ENCODE peak calls at places on chromosomes 11 and 22, in seven cellular contexts. One of them, this sample, is unnamed.

GRCh38 chr11:121464352-121464946 is 11.7 kb upstream of the SORL1-AS1 start:
- DNase-seq in mesenchymal stem cell: peak; percentile 85
- DNase-seq in IMR-90: peak; percentile 94
- DNase-seq in H9: peak; percentile 56
- DNase-seq in H1: no peak
- DNase-seq in mesendoderm: peak; percentile 86
- DNase-seq in trophoblast cell: peak; percentile 82
- DNase-seq in this sample: no peak

GRCh38 chr22:41776381-41776780 is 24.1 kb upstream of the CCDC134 start:
- DNase-seq in mesenchymal stem cell: no peak
- DNase-seq in IMR-90: no peak
- DNase-seq in H9: no peak
- DNase-seq in H1: no peak
- DNase-seq in mesendoderm: no peak
- DNase-seq in trophoblast cell: no peak
- DNase-seq in this sample: no peak

GRCh38 chr11:62108017-62108750 is 15.6 kb upstream of the INCENP start:
- DNase-seq in mesenchymal stem cell: peak; percentile 71
- DNase-seq in IMR-90: peak; percentile 74
- DNase-seq in H9: peak; percentile 53
- DNase-seq in H1: peak; percentile 19
- DNase-seq in mesendoderm: peak; percentile 75
- DNase-seq in trophoblast cell: peak; percentile 58
- DNase-seq in this sample: peak; percentile 61

GRCh38 chr11:66728760-66729385 is at the start of gene SPTBN2:
- DNase-seq in mesenchymal stem cell: peak; percentile 29
- DNase-seq in IMR-90: no peak
- DNase-seq in H9: peak; percentile 61
- DNase-seq in H1: no peak
- DNase-seq in mesendoderm: peak; percentile 65
- DNase-seq in trophoblast cell: no peak
- DNase-seq in this sample: no peak

GRCh38 chr11:125069796-125070195 is 6.7 kb downstream of the SLC37A2 start:
- DNase-seq in mesenchymal stem cell: no peak
- DNase-seq in IMR-90: peak; percentile 18
- DNase-seq in H9: peak; percentile 24
- DNase-seq in H1: no peak
- DNase-seq in mesendoderm: no peak
- DNase-seq in trophoblast cell: no peak
- DNase-seq in this sample: no peak

GRCh38 chr22:27206001-27206746 is 548.8 kb downstream of the MIAT start:
- DNase-seq in mesenchymal stem cell: no peak
- DNase-seq in IMR-90: peak; percentile 73
- DNase-seq in H9: no peak
- DNase-seq in H1: no peak
- DNase-seq in mesendoderm: no peak
- DNase-seq in trophoblast cell: no peak
- DNase-seq in this sample: no peak

GRCh38 chr11:116073854-116074837 is 569.9 kb upstream of the CADM1 start:
- DNase-seq in mesenchymal stem cell: peak; percentile 36
- DNase-seq in IMR-90: no peak
- DNase-seq in H9: no peak
- DNase-seq in H1: no peak
- DNase-seq in mesendoderm: peak; percentile 87
- DNase-seq in trophoblast cell: no peak
- DNase-seq in this sample: peak; percentile 76

GRCh38 chr22:46761539-46762237 is 762 bp upstream of the TBC1D22A start:
- DNase-seq in mesenchymal stem cell: no peak
- DNase-seq in IMR-90: peak; percentile 9
- DNase-seq in H9: no peak
- DNase-seq in H1: no peak
- DNase-seq in mesendoderm: peak; percentile 44
- DNase-seq in trophoblast cell: no peak
- DNase-seq in this sample: peak; percentile 23

GRCh38 chr11:112554586-112554985 is 293.9 kb upstream of the PLET1 start:
- DNase-seq in mesenchymal stem cell: no peak
- DNase-seq in IMR-90: no peak
- DNase-seq in H9: no peak
- DNase-seq in H1: no peak
- DNase-seq in mesendoderm: no peak
- DNase-seq in trophoblast cell: no peak
- DNase-seq in this sample: no peak

GRCh38 chr11:79249341-79249993 is 191.4 kb downstream of the TENM4 start:
- DNase-seq in mesenchymal stem cell: peak; percentile 34
- DNase-seq in IMR-90: peak; percentile 75
- DNase-seq in H9: no peak
- DNase-seq in H1: no peak
- DNase-seq in mesendoderm: no peak
- DNase-seq in trophoblast cell: peak; percentile 73
- DNase-seq in this sample: no peak

GRCh38 chr11:96339704-96340554 is 3.1 kb downstream of the MAML2 start:
- DNase-seq in mesenchymal stem cell: peak; percentile 27
- DNase-seq in IMR-90: peak; percentile 59
- DNase-seq in H9: no peak
- DNase-seq in H1: no peak
- DNase-seq in mesendoderm: no peak
- DNase-seq in trophoblast cell: no peak
- DNase-seq in this sample: no peak

GRCh38 chr11:15493066-15493465 is 378.3 kb downstream of the INSC start:
- DNase-seq in mesenchymal stem cell: peak; percentile 75
- DNase-seq in IMR-90: peak; percentile 2
- DNase-seq in H9: no peak
- DNase-seq in H1: no peak
- DNase-seq in mesendoderm: peak; percentile 53
- DNase-seq in trophoblast cell: no peak
- DNase-seq in this sample: no peak

GRCh38 chr11:18526130-18526520 is 617 bp downstream of the TSG101 start:
- DNase-seq in mesenchymal stem cell: no peak
- DNase-seq in IMR-90: no peak
- DNase-seq in H9: no peak
- DNase-seq in H1: no peak
- DNase-seq in mesendoderm: no peak
- DNase-seq in trophoblast cell: peak; percentile 70
- DNase-seq in this sample: no peak

GRCh38 chr22:50530857-50531545 is 1.2 kb upstream of the TYMP start:
- DNase-seq in mesenchymal stem cell: peak; percentile 91
- DNase-seq in IMR-90: peak; percentile 63
- DNase-seq in H9: peak; percentile 84
- DNase-seq in H1: no peak
- DNase-seq in mesendoderm: peak; percentile 87
- DNase-seq in trophoblast cell: peak; percentile 93
- DNase-seq in this sample: no peak

GRCh38 chr22:49598338-49598737 is 229.3 kb downstream of the BRD1 start:
- DNase-seq in mesenchymal stem cell: no peak
- DNase-seq in IMR-90: no peak
- DNase-seq in H9: no peak
- DNase-seq in H1: no peak
- DNase-seq in mesendoderm: no peak
- DNase-seq in trophoblast cell: no peak
- DNase-seq in this sample: no peak

GRCh38 chr11:110797453-110797852 is 85.2 kb upstream of the ARHGAP20 start:
- DNase-seq in mesenchymal stem cell: no peak
- DNase-seq in IMR-90: peak; percentile 46
- DNase-seq in H9: no peak
- DNase-seq in H1: no peak
- DNase-seq in mesendoderm: no peak
- DNase-seq in trophoblast cell: no peak
- DNase-seq in this sample: no peak

GRCh38 chr22:47012589-47013365 is 250.3 kb downstream of the TBC1D22A start:
- DNase-seq in mesenchymal stem cell: peak; percentile 61
- DNase-seq in IMR-90: peak; percentile 77
- DNase-seq in H9: no peak
- DNase-seq in H1: no peak
- DNase-seq in mesendoderm: peak; percentile 34
- DNase-seq in trophoblast cell: no peak
- DNase-seq in this sample: no peak

GRCh38 chr11:116215471-116216113 is 557.2 kb downstream of the BUD13 start:
- DNase-seq in mesenchymal stem cell: no peak
- DNase-seq in IMR-90: no peak
- DNase-seq in H9: peak; percentile 71
- DNase-seq in H1: no peak
- DNase-seq in mesendoderm: peak; percentile 81
- DNase-seq in trophoblast cell: no peak
- DNase-seq in this sample: no peak

GRCh38 chr11:40118780-40119179 is 1340.7 kb downstream of the LRRC4C start:
- DNase-seq in mesenchymal stem cell: no peak
- DNase-seq in IMR-90: no peak
- DNase-seq in H9: no peak
- DNase-seq in H1: no peak
- DNase-seq in mesendoderm: no peak
- DNase-seq in trophoblast cell: no peak
- DNase-seq in this sample: no peak

GRCh38 chr11:67484847-67485311 is 2.1 kb downstream of the AIP start:
- DNase-seq in mesenchymal stem cell: no peak
- DNase-seq in IMR-90: no peak
- DNase-seq in H9: no peak
- DNase-seq in H1: no peak
- DNase-seq in mesendoderm: no peak
- DNase-seq in trophoblast cell: no peak
- DNase-seq in this sample: no peak

GRCh38 chr22:25062378-25063095 is 110.0 kb downstream of the KIAA1671 start:
- DNase-seq in mesenchymal stem cell: peak; percentile 18
- DNase-seq in IMR-90: no peak
- DNase-seq in H9: no peak
- DNase-seq in H1: no peak
- DNase-seq in mesendoderm: no peak
- DNase-seq in trophoblast cell: no peak
- DNase-seq in this sample: no peak

GRCh38 chr11:83070044-83070877 is 1.4 kb downstream of the RAB30 start:
- DNase-seq in mesenchymal stem cell: peak; percentile 57
- DNase-seq in IMR-90: peak; percentile 60
- DNase-seq in H9: peak; percentile 40
- DNase-seq in H1: no peak
- DNase-seq in mesendoderm: peak; percentile 85
- DNase-seq in trophoblast cell: peak; percentile 36
- DNase-seq in this sample: peak; percentile 26

GRCh38 chr11:120903686-120904085 is 120.2 kb upstream of the TBCEL start:
- DNase-seq in mesenchymal stem cell: no peak
- DNase-seq in IMR-90: no peak
- DNase-seq in H9: no peak
- DNase-seq in H1: no peak
- DNase-seq in mesendoderm: no peak
- DNase-seq in trophoblast cell: no peak
- DNase-seq in this sample: no peak

GRCh38 chr11:88405853-88406252 is 68.3 kb upstream of the CTSC start:
- DNase-seq in mesenchymal stem cell: no peak
- DNase-seq in IMR-90: no peak
- DNase-seq in H9: no peak
- DNase-seq in H1: no peak
- DNase-seq in mesendoderm: no peak
- DNase-seq in trophoblast cell: no peak
- DNase-seq in this sample: no peak

GRCh38 chr11:88404932-88405710 is 67.6 kb upstream of the CTSC start:
- DNase-seq in mesenchymal stem cell: peak; percentile 52
- DNase-seq in IMR-90: no peak
- DNase-seq in H9: no peak
- DNase-seq in H1: no peak
- DNase-seq in mesendoderm: no peak
- DNase-seq in trophoblast cell: no peak
- DNase-seq in this sample: no peak

GRCh38 chr11:88410056-88410455 is 72.5 kb upstream of the CTSC start:
- DNase-seq in mesenchymal stem cell: no peak
- DNase-seq in IMR-90: no peak
- DNase-seq in H9: no peak
- DNase-seq in H1: no peak
- DNase-seq in mesendoderm: no peak
- DNase-seq in trophoblast cell: no peak
- DNase-seq in this sample: no peak

GRCh38 chr11:88404363-88404762 is 66.8 kb upstream of the CTSC start:
- DNase-seq in mesenchymal stem cell: peak; percentile 25
- DNase-seq in IMR-90: no peak
- DNase-seq in H9: no peak
- DNase-seq in H1: no peak
- DNase-seq in mesendoderm: no peak
- DNase-seq in trophoblast cell: no peak
- DNase-seq in this sample: no peak

GRCh38 chr11:88406871-88407270 is 69.3 kb upstream of the CTSC start:
- DNase-seq in mesenchymal stem cell: no peak
- DNase-seq in IMR-90: no peak
- DNase-seq in H9: no peak
- DNase-seq in H1: no peak
- DNase-seq in mesendoderm: no peak
- DNase-seq in trophoblast cell: no peak
- DNase-seq in this sample: no peak
- H2BK5ac ChIP-seq in mesenchymal stem cell: no peak overlapping the region
- H2BK5ac ChIP-seq in IMR-90: no peak overlapping the region
- H2BK5ac ChIP-seq in H9: no peak overlapping the region
- H2BK5ac ChIP-seq in H1: no peak overlapping the region
- H2BK5ac ChIP-seq in mesendoderm: no peak overlapping the region
- H2BK5ac ChIP-seq in trophoblast cell: no peak overlapping the region
- H2BK5ac ChIP-seq in this sample: no peak overlapping the region

GRCh38 chr11:28140689-28141455 is 32.7 kb downstream of the METTL15 start:
- DNase-seq in mesenchymal stem cell: no peak
- DNase-seq in IMR-90: no peak
- DNase-seq in H9: no peak
- DNase-seq in H1: no peak
- DNase-seq in mesendoderm: no peak
- DNase-seq in trophoblast cell: peak; percentile 40
- DNase-seq in this sample: no peak
- H3K9ac ChIP-seq in mesenchymal stem cell: no peak overlapping the region
- H3K9ac ChIP-seq in IMR-90: no peak overlapping the region
- H3K9ac ChIP-seq in H9: no peak overlapping the region
- H3K9ac ChIP-seq in H1: no peak overlapping the region
- H3K9ac ChIP-seq in mesendoderm: no peak overlapping the region
- H3K9ac ChIP-seq in trophoblast cell: no peak overlapping the region
- H3K9ac ChIP-seq in this sample: no peak overlapping the region

DNA sequence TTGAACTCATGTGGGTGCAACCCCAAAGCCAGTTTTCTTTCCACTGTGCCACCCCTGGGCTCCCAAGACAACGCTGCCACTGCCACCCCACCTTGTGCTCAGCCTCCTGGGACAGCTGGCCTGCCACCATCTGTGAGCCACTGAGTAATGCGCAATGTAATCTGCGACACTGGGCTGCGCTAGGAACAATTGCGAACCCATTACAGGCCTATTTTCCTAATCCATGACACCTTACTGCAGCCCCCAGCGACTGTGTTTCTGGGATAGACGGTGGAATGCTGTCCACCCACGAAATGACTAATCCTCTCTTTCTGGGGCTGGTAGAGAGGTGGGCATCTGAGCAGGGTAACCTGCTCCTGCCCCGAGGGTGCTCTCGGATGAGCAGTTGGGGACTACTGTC is 22.2 kb downstream of the FLRT1 start:
- DNase-seq in mesenchymal stem cell: no peak
- DNase-seq in IMR-90: no peak
- DNase-seq in H9: no peak
- DNase-seq in H1: no peak
- DNase-seq in mesendoderm: no peak
- DNase-seq in trophoblast cell: no peak
- DNase-seq in this sample: no peak
- H2BK5ac ChIP-seq in mesenchymal stem cell: no peak overlapping the region
- H2BK5ac ChIP-seq in IMR-90: no peak overlapping the region
- H2BK5ac ChIP-seq in H9: no peak overlapping the region
- H2BK5ac ChIP-seq in H1: no peak overlapping the region
- H2BK5ac ChIP-seq in mesendoderm: no peak overlapping the region
- H2BK5ac ChIP-seq in trophoblast cell: no peak overlapping the region
- H2BK5ac ChIP-seq in this sample: no peak overlapping the region

DNA sequence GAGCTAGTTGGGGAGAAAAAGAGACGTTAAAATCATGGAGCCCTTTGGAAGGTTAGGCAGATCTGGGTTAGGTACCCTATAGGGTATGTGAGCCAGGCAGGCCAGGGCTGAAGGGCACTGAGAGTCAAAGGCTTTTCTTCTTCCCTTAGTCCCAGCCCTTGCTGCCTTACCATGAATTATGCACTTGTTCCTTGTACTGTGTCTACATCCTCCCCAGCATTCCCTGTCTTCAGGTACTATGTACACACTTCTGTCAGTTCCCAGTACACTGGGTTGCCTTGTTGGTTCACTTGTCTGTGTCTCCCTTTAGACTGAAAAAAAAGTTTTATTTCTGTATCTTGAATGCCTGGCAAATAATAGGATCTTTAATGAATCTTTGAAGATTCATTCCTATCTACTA is 16.9 kb downstream of the RNF185 start:
- DNase-seq in mesenchymal stem cell: no peak
- DNase-seq in IMR-90: no peak
- DNase-seq in H9: no peak
- DNase-seq in H1: no peak
- DNase-seq in mesendoderm: no peak
- DNase-seq in trophoblast cell: no peak
- DNase-seq in this sample: no peak
- H3K9ac ChIP-seq in mesenchymal stem cell: peak overlapping the region; percentile 54
- H3K9ac ChIP-seq in IMR-90: peak overlapping the region; percentile 66
- H3K9ac ChIP-seq in H9: no peak overlapping the region
- H3K9ac ChIP-seq in H1: no peak overlapping the region
- H3K9ac ChIP-seq in mesendoderm: no peak overlapping the region
- H3K9ac ChIP-seq in trophoblast cell: no peak overlapping the region
- H3K9ac ChIP-seq in this sample: no peak overlapping the region

This sample was measured in neuronal stem cell.